ENCODE peak calls at places on chromosomes 12 and 14, in ten cellular contexts. W is heart left ventricle; X is CD8-positive, alpha-beta T cell; M is CD4-positive, alpha-beta T cell; D is gastrocnemius medialis; E is lung; F is fibroblast of lung; H is endodermal cell; Z is psoas muscle; U is heart right ventricle. Y is an unnamed sample.

GRCh38 chr12:87363497-87364084 is 665.6 kb downstream of the C12orf50 start:
- DNase-seq in W (no peak), X (no peak), M (no peak), D (no peak), E (no peak), F (no peak), H (no peak), Z (no peak), U (no peak), Y (no peak)

GRCh38 chr12:96773031-96773430 is 134.0 kb upstream of the NEDD1 start:
- DNase-seq in W (no peak), X (no peak), M (no peak), D (no peak), E (no peak), F (no peak), H (no peak), Z (no peak), U (no peak), Y (no peak)

GRCh38 chr14:22838631-22839041 is 2.3 kb downstream of the MMP14 start:
- DNase-seq in W (no peak), X (no peak), M (no peak), D (no peak), E (no peak), F (peak; percentile 92), H (no peak), Z (peak; percentile 62), U (no peak), Y (no peak)

GRCh38 chr12:22881878-22882277 is 256.9 kb downstream of the ETNK1 start:
- DNase-seq in W (no peak), X (no peak), M (no peak), D (no peak), E (no peak), F (no peak), H (no peak), Z (no peak), U (no peak), Y (no peak)

GRCh38 chr12:111038941-111039340 is 118.6 kb upstream of the MYL2 start:
- DNase-seq in W (no peak), X (no peak), M (no peak), D (no peak), E (no peak), F (no peak), H (no peak), Z (no peak), U (no peak), Y (no peak)

GRCh38 chr12:81835783-81836182 is 76.6 kb upstream of the PPFIA2 start:
- DNase-seq in W (no peak), X (no peak), M (no peak), D (no peak), E (no peak), F (no peak), H (no peak), Z (no peak), U (no peak), Y (no peak)

GRCh38 chr12:12244341-12244740 is 22.5 kb downstream of the LRP6 start:
- DNase-seq in W (no peak), X (no peak), M (no peak), D (no peak), E (no peak), F (peak; percentile 71), H (no peak), Z (no peak), U (no peak), Y (no peak)

GRCh38 chr14:74980746-74981661 is 21.7 kb upstream of the EIF2B2 start:
- DNase-seq in W (peak; percentile 37), X (no peak), M (no peak), D (peak; percentile 82), E (no peak), F (peak; percentile 72), H (peak; percentile 90), Z (peak; percentile 86), U (no peak), Y (no peak)

GRCh38 chr14:71372411-71372838 is 465.2 kb downstream of the PCNX1 start:
- DNase-seq in W (no peak), X (no peak), M (no peak), D (no peak), E (no peak), F (peak; percentile 87), H (no peak), Z (no peak), U (no peak), Y (peak; percentile 93)

GRCh38 chr12:116174904-116175303 is 102.6 kb downstream of the MED13L start:
- DNase-seq in W (no peak), X (no peak), M (no peak), D (no peak), E (no peak), F (no peak), H (no peak), Z (no peak), U (no peak), Y (no peak)

GRCh38 chr12:117662220-117662619 is 300.8 kb upstream of the NOS1 start:
- DNase-seq in W (no peak), X (no peak), M (no peak), D (no peak), E (no peak), F (no peak), H (no peak), Z (no peak), U (no peak), Y (no peak)

GRCh38 chr14:50109342-50109741 is 7.0 kb downstream of the VCPKMT start:
- DNase-seq in W (no peak), X (no peak), M (no peak), D (no peak), E (no peak), F (peak; percentile 14), H (no peak), Z (no peak), U (no peak), Y (no peak)

GRCh38 chr12:118299791-118300460 is 72.8 kb downstream of the TAOK3 start:
- DNase-seq in W (no peak), X (no peak), M (no peak), D (no peak), E (no peak), F (no peak), H (no peak), Z (no peak), U (no peak), Y (no peak)

DNA sequence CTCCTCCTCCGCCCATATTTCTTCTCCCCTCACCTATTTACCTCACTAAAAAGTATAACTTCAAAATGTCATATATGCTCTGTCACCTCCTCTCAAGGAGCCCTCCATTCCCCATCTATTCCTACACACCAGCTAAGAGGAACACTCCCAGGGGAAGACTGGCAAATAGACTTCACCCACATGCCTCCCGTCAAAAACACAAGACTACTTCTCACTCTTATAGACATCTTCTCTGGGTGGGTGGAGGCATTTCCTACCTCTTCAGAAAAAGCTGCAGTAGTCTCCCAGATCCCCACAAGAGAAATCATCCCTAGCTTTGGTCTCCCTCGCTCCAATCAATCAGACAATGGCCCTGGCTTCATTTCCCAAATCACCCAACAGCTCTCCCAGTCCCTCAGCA is 66.2 kb downstream of the MOK start:
- DNase-seq in W (no peak), X (no peak), M (no peak), D (no peak), E (no peak), F (no peak), H (no peak), Z (no peak), U (no peak), Y (no peak)
- H3K27ac ChIP-seq in W (no peak overlapping the region), X (no peak overlapping the region), M (no peak overlapping the region), D (no peak overlapping the region), E (no peak overlapping the region), F (no peak overlapping the region), H (no peak overlapping the region), Z (no peak overlapping the region), U (no peak overlapping the region), Y (no peak overlapping the region)

DNA sequence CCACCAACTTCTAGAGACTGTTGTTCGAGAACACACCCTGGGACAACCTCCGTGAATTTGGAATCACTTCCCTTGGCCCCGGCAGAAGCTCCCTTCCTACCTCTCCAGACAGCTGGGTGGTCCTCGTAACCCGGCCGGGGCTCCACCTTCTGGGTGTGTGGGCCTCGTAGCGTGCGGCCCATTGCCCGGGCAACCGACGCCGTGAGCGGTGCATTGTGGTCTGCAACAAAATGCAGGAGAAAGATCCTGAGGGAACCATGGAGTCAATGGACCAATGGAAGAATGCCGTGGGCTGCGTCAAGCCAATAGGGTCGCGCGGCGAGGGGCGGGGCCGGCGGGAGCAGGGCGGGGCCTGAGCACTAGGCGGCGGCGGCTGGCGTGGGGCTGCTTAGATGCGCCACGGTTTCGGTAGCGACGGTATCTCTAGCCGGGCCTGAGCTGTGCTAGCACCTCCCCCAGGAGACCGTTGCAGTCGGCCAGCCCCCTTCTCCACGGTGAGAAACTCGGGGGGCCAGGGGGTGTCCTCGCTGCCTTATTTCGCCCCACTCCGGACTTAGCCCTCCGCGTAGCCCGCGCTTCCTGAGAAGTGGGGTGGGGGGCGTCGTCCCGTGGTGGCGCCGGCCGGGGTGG is at the start of gene DYNLL1:
- DNase-seq in W (peak; percentile 97), X (peak; percentile 97), M (peak; percentile 98), D (peak; percentile 96), E (peak; percentile 96), F (peak; percentile 87), H (peak; percentile 100), Z (peak; percentile 98), U (peak; percentile 97), Y (peak; percentile 98)
- TF ChIP-seq CTCF in W (peak; percentile 11), X (no peak), M (no peak), D (no peak), E (no peak), F (no peak), H (no peak), Z (peak; percentile 9), U (no peak), Y (no peak)

GRCh38 chr14:30227871-30228270 is 300.2 kb upstream of the PRKD1 start:
- DNase-seq in W (no peak), X (no peak), M (no peak), D (peak; percentile 57), E (no peak), F (peak; percentile 68), H (no peak), Z (peak; percentile 61), U (no peak), Y (peak; percentile 64)
- H3K27ac ChIP-seq in W (no peak overlapping the region), X (no peak overlapping the region), M (no peak overlapping the region), D (peak overlapping the region; percentile 64), E (no peak overlapping the region), F (peak overlapping the region; percentile 44), H (no peak overlapping the region), Z (no peak overlapping the region), U (peak overlapping the region; percentile 44), Y (no peak overlapping the region)

GRCh38 chr12:91108196-91108595 is 3.1 kb downstream of the LUM start:
- DNase-seq in W (no peak), X (no peak), M (no peak), D (no peak), E (no peak), F (no peak), H (no peak), Z (no peak), U (no peak), Y (no peak)

GRCh38 chr12:91111366-91112321 is at the start of gene LUM:
- DNase-seq in W (peak; percentile 47), X (no peak), M (no peak), D (peak; percentile 14), E (no peak), F (peak; percentile 80), H (peak; percentile 68), Z (peak; percentile 47), U (peak; percentile 15), Y (no peak)

GRCh38 chr12:91106283-91106682 is 5.0 kb downstream of the LUM start:
- DNase-seq in W (no peak), X (no peak), M (no peak), D (no peak), E (no peak), F (peak; percentile 40), H (no peak), Z (no peak), U (no peak), Y (no peak)

GRCh38 chr12:91105807-91106206 is 5.5 kb downstream of the LUM start:
- DNase-seq in W (no peak), X (no peak), M (no peak), D (no peak), E (no peak), F (peak; percentile 28), H (no peak), Z (no peak), U (no peak), Y (no peak)

GRCh38 chr12:91109148-91109564 is 2.1 kb downstream of the LUM start:
- DNase-seq in W (peak; percentile 63), X (no peak), M (peak; percentile 3), D (peak; percentile 32), E (peak; percentile 49), F (peak; percentile 85), H (peak; percentile 98), Z (peak; percentile 76), U (peak; percentile 75), Y (no peak)
- TF ChIP-seq CTCF in W (peak; percentile 85), X (no peak), M (peak; percentile 22), D (no peak), E (no peak), F (peak; percentile 65), H (peak; percentile 97), Z (peak; percentile 40), U (peak; percentile 78), Y (peak; percentile 25)